ENCODE peak calls at places on chromosome 5, in six cellular contexts. One of them, this sample, is unnamed.

GRCh38 chr5:39523821-39524220 is 99.0 kb upstream of the DAB2 start:
- DNase-seq in neuronal stem cell: no peak
- DNase-seq in body of pancreas: no peak
- DNase-seq in DND-41: no peak
- DNase-seq in lung: no peak
- DNase-seq in hepatocyte: no peak
- DNase-seq in this sample: no peak

GRCh38 chr5:147534172-147534951 is 24.5 kb upstream of the DPYSL3 start:
- DNase-seq in neuronal stem cell: no peak
- DNase-seq in body of pancreas: no peak
- DNase-seq in DND-41: no peak
- DNase-seq in lung: no peak
- DNase-seq in hepatocyte: no peak
- DNase-seq in this sample: no peak

GRCh38 chr5:16666861-16667481 is 50.2 kb upstream of the RETREG1 start:
- DNase-seq in neuronal stem cell: no peak
- DNase-seq in body of pancreas: peak; percentile 65
- DNase-seq in DND-41: no peak
- DNase-seq in lung: no peak
- DNase-seq in hepatocyte: no peak
- DNase-seq in this sample: no peak

GRCh38 chr5:171681061-171681460 is 104.6 kb upstream of the SMIM23 start:
- DNase-seq in neuronal stem cell: no peak
- DNase-seq in body of pancreas: no peak
- DNase-seq in DND-41: no peak
- DNase-seq in lung: no peak
- DNase-seq in hepatocyte: no peak
- DNase-seq in this sample: no peak

GRCh38 chr5:125367702-125368101 is 621.3 kb upstream of the ZNF608 start:
- DNase-seq in neuronal stem cell: no peak
- DNase-seq in body of pancreas: no peak
- DNase-seq in DND-41: no peak
- DNase-seq in lung: no peak
- DNase-seq in hepatocyte: no peak
- DNase-seq in this sample: no peak

GRCh38 chr5:67879619-67880357 is 335.8 kb upstream of the PIK3R1 start:
- DNase-seq in neuronal stem cell: no peak
- DNase-seq in body of pancreas: no peak
- DNase-seq in DND-41: no peak
- DNase-seq in lung: no peak
- DNase-seq in hepatocyte: peak; percentile 60
- DNase-seq in this sample: no peak

GRCh38 chr5:21391506-21391905 is 1403.5 kb upstream of the CDH18 start:
- DNase-seq in neuronal stem cell: no peak
- DNase-seq in body of pancreas: no peak
- DNase-seq in DND-41: no peak
- DNase-seq in lung: no peak
- DNase-seq in hepatocyte: peak; percentile 6
- DNase-seq in this sample: no peak

GRCh38 chr5:28117273-28118065 is 1079.1 kb upstream of the CDH9 start:
- DNase-seq in neuronal stem cell: no peak
- DNase-seq in body of pancreas: no peak
- DNase-seq in DND-41: no peak
- DNase-seq in lung: no peak
- DNase-seq in hepatocyte: no peak
- DNase-seq in this sample: no peak

GRCh38 chr5:128441923-128442322 is 96.1 kb downstream of the FBN2 start:
- DNase-seq in neuronal stem cell: no peak
- DNase-seq in body of pancreas: no peak
- DNase-seq in DND-41: no peak
- DNase-seq in lung: no peak
- DNase-seq in hepatocyte: no peak
- DNase-seq in this sample: no peak

GRCh38 chr5:176697929-176698520 is 50.7 kb downstream of the TSPAN17 start:
- DNase-seq in neuronal stem cell: peak; percentile 43
- DNase-seq in body of pancreas: no peak
- DNase-seq in DND-41: no peak
- DNase-seq in lung: no peak
- DNase-seq in hepatocyte: no peak
- DNase-seq in this sample: no peak

GRCh38 chr5:76938177-76938576 is 14.7 kb upstream of the CRHBP start:
- DNase-seq in neuronal stem cell: no peak
- DNase-seq in body of pancreas: no peak
- DNase-seq in DND-41: no peak
- DNase-seq in lung: no peak
- DNase-seq in hepatocyte: no peak
- DNase-seq in this sample: no peak

GRCh38 chr5:34455096-34455495 is 201.0 kb upstream of the RAI14 start:
- DNase-seq in neuronal stem cell: no peak
- DNase-seq in body of pancreas: no peak
- DNase-seq in DND-41: no peak
- DNase-seq in lung: no peak
- DNase-seq in hepatocyte: no peak
- DNase-seq in this sample: no peak

GRCh38 chr5:43036856-43037711 is 3.0 kb downstream of the ANXA2R start:
- DNase-seq in neuronal stem cell: no peak
- DNase-seq in body of pancreas: no peak
- DNase-seq in DND-41: no peak
- DNase-seq in lung: no peak
- DNase-seq in hepatocyte: no peak
- DNase-seq in this sample: no peak

GRCh38 chr5:1787472-1788047 is 12.1 kb downstream of the MRPL36 start:
- DNase-seq in neuronal stem cell: no peak
- DNase-seq in body of pancreas: no peak
- DNase-seq in DND-41: no peak
- DNase-seq in lung: no peak
- DNase-seq in hepatocyte: no peak
- DNase-seq in this sample: peak; percentile 53

GRCh38 chr5:134046801-134047707 is 42.3 kb upstream of the VDAC1 start:
- DNase-seq in neuronal stem cell: no peak
- DNase-seq in body of pancreas: no peak
- DNase-seq in DND-41: no peak
- DNase-seq in lung: no peak
- DNase-seq in hepatocyte: no peak
- DNase-seq in this sample: no peak

GRCh38 chr5:122259995-122260394 is 52.0 kb upstream of the SNCAIP start:
- DNase-seq in neuronal stem cell: no peak
- DNase-seq in body of pancreas: no peak
- DNase-seq in DND-41: no peak
- DNase-seq in lung: no peak
- DNase-seq in hepatocyte: peak; percentile 47
- DNase-seq in this sample: no peak

GRCh38 chr5:33523208-33523771 is 82.5 kb downstream of the TARS1 start:
- DNase-seq in neuronal stem cell: no peak
- DNase-seq in body of pancreas: no peak
- DNase-seq in DND-41: no peak
- DNase-seq in lung: no peak
- DNase-seq in hepatocyte: no peak
- DNase-seq in this sample: no peak

GRCh38 chr5:171606414-171607024 is 179.1 kb upstream of the SMIM23 start:
- DNase-seq in neuronal stem cell: no peak
- DNase-seq in body of pancreas: no peak
- DNase-seq in DND-41: no peak
- DNase-seq in lung: no peak
- DNase-seq in hepatocyte: no peak
- DNase-seq in this sample: no peak

GRCh38 chr5:180041501-180042274 is 29.9 kb downstream of the RNF130 start:
- DNase-seq in neuronal stem cell: no peak
- DNase-seq in body of pancreas: peak; percentile 43
- DNase-seq in DND-41: no peak
- DNase-seq in lung: no peak
- DNase-seq in hepatocyte: no peak
- DNase-seq in this sample: no peak

GRCh38 chr5:150604010-150604409 is 36.5 kb upstream of the SYNPO start:
- DNase-seq in neuronal stem cell: no peak
- DNase-seq in body of pancreas: no peak
- DNase-seq in DND-41: no peak
- DNase-seq in lung: no peak
- DNase-seq in hepatocyte: no peak
- DNase-seq in this sample: peak; percentile 25
- H3K4me1 ChIP-seq in neuronal stem cell: peaks cover 15% of the 10 kb centered on the region
- H3K4me1 ChIP-seq in body of pancreas: peaks cover 18% of the 10 kb centered on the region
- H3K4me1 ChIP-seq in DND-41: no peaks in the 10 kb centered on the region
- H3K4me1 ChIP-seq in lung: peaks cover 8% of the 10 kb centered on the region
- H3K4me1 ChIP-seq in hepatocyte: peaks cover 37% of the 10 kb centered on the region
- H3K4me1 ChIP-seq in this sample: no peaks in the 10 kb centered on the region

GRCh38 chr5:9062873-9063272 is 483.0 kb downstream of the SEMA5A start:
- DNase-seq in neuronal stem cell: no peak
- DNase-seq in body of pancreas: no peak
- DNase-seq in DND-41: no peak
- DNase-seq in lung: no peak
- DNase-seq in hepatocyte: no peak
- DNase-seq in this sample: no peak

GRCh38 chr5:9059920-9060691 is 485.8 kb downstream of the SEMA5A start:
- DNase-seq in neuronal stem cell: no peak
- DNase-seq in body of pancreas: no peak
- DNase-seq in DND-41: no peak
- DNase-seq in lung: peak; percentile 55
- DNase-seq in hepatocyte: peak; percentile 42
- DNase-seq in this sample: peak; percentile 63

GRCh38 chr5:9066349-9066748 is 479.5 kb downstream of the SEMA5A start:
- DNase-seq in neuronal stem cell: no peak
- DNase-seq in body of pancreas: no peak
- DNase-seq in DND-41: no peak
- DNase-seq in lung: no peak
- DNase-seq in hepatocyte: no peak
- DNase-seq in this sample: no peak

GRCh38 chr5:9067129-9067528 is 478.7 kb downstream of the SEMA5A start:
- DNase-seq in neuronal stem cell: no peak
- DNase-seq in body of pancreas: no peak
- DNase-seq in DND-41: no peak
- DNase-seq in lung: no peak
- DNase-seq in hepatocyte: no peak
- DNase-seq in this sample: no peak

DNA sequence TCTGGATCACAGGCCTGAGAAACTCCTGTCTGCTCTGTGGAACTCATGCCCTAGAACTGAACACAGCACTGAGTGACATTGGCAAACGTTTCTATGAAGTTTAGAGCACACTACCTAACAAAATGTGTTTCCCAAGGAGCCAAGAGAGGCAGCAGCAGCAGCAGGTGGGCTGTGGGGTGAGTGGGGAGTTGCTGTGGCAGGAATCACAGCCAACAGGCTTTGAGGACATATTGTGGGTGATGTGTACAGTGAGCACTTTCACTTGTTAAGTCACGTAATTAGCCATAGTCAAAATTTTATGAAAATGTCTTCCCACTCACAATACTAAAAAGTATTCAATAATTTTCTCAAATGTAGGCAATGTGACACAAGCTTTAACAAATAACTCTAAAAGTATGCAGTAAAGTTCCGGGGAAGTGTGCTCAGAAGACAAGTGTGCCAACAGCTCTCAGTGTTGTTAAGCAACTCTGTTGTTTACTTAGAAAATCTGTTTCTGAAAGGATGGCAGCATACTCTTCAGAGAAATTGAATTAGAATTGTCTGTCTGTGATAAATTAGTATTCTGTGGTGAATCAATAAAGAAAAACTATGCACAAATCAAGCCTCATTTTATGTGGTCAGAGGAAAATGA is 482.1 kb downstream of the SEMA5A start:
- DNase-seq in neuronal stem cell: no peak
- DNase-seq in body of pancreas: no peak
- DNase-seq in DND-41: no peak
- DNase-seq in lung: no peak
- DNase-seq in hepatocyte: no peak
- DNase-seq in this sample: no peak
- H3K27me3 ChIP-seq in neuronal stem cell: no peaks in the 10 kb centered on the region
- H3K27me3 ChIP-seq in body of pancreas: no peaks in the 10 kb centered on the region
- H3K27me3 ChIP-seq in DND-41: no peaks in the 10 kb centered on the region
- H3K27me3 ChIP-seq in lung: no peaks in the 10 kb centered on the region
- H3K27me3 ChIP-seq in hepatocyte: no peaks in the 10 kb centered on the region
- H3K27me3 ChIP-seq in this sample: no peaks in the 10 kb centered on the region

DNA sequence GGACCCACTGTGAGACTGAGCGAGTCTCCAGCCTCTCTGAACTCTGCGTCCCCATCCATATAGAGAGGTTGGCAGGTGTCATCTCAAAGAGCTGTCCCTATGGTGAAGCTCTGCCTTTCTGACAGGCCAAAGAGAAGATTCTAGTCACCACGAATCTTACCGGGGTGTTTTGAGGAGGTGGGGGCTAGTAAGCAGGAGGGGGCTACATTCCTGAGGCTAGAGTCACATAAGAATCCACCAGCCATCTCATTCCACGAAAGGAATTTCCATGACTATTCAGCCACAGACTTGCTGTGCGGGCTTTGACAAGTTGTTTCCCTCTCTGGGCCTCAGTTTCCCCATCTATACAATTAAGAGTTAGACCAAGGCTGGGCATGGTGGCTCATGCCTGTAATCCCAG is 16.3 kb downstream of the PDGFRB start:
- DNase-seq in neuronal stem cell: no peak
- DNase-seq in body of pancreas: no peak
- DNase-seq in DND-41: no peak
- DNase-seq in lung: no peak
- DNase-seq in hepatocyte: no peak
- DNase-seq in this sample: no peak
- H3K4me3 ChIP-seq in neuronal stem cell: no peak overlapping the region
- H3K4me3 ChIP-seq in body of pancreas: no peak overlapping the region
- H3K4me3 ChIP-seq in DND-41: no peak overlapping the region
- H3K4me3 ChIP-seq in lung: no peak overlapping the region
- H3K4me3 ChIP-seq in hepatocyte: no peak overlapping the region
- H3K4me3 ChIP-seq in this sample: no peak overlapping the region

GRCh38 chr5:181161534-181162175 is 14.3 kb downstream of the OR2V2 start:
- DNase-seq in neuronal stem cell: no peak
- DNase-seq in body of pancreas: no peak
- DNase-seq in DND-41: no peak
- DNase-seq in lung: no peak
- DNase-seq in hepatocyte: no peak
- DNase-seq in this sample: no peak
- H3K4me1 ChIP-seq in neuronal stem cell: peaks cover 3% of the 10 kb centered on the region
- H3K4me1 ChIP-seq in body of pancreas: peaks cover 5% of the 10 kb centered on the region
- H3K4me1 ChIP-seq in DND-41: peaks cover 25% of the 10 kb centered on the region
- H3K4me1 ChIP-seq in lung: no peaks in the 10 kb centered on the region
- H3K4me1 ChIP-seq in hepatocyte: no peaks in the 10 kb centered on the region
- H3K4me1 ChIP-seq in this sample: no peaks in the 10 kb centered on the region